ENCODE peak calls at places on chromosomes 4 and X, in seven cellular contexts. One of them, this sample, is unnamed.

GRCh38 chrX:11899091-11899490 is 141.1 kb downstream of the MSL3 start:
- DNase-seq in SK-N-SH: no peak
- DNase-seq in HepG2: no peak
- DNase-seq in K562: no peak
- DNase-seq in HCT116: no peak
- DNase-seq in H1: no peak
- DNase-seq in GM12878: no peak
- DNase-seq in this sample: no peak

GRCh38 chr4:21517460-21517859 is 431.1 kb downstream of the KCNIP4 start:
- DNase-seq in SK-N-SH: no peak
- DNase-seq in H1: no peak
- DNase-seq in GM12878: no peak
- DNase-seq in HepG2: no peak
- DNase-seq in HCT116: no peak
- DNase-seq in K562: no peak
- DNase-seq in this sample: no peak

GRCh38 chr4:119299221-119300071 is 22.5 kb downstream of the FABP2 start:
- DNase-seq in GM12878: peak
- DNase-seq in K562: peak
- DNase-seq in HCT116: no peak
- DNase-seq in HepG2: peak
- DNase-seq in H1: no peak
- DNase-seq in SK-N-SH: no peak
- DNase-seq in this sample: peak

GRCh38 chr4:73446336-73446938 is 10.4 kb downstream of the AFP start:
- DNase-seq in GM12878: no peak
- DNase-seq in HCT116: peak
- DNase-seq in HepG2: peak
- DNase-seq in H1: no peak
- DNase-seq in SK-N-SH: peak
- DNase-seq in K562: peak
- DNase-seq in this sample: peak

GRCh38 chr4:21901831-21902230 is 46.7 kb downstream of the KCNIP4 start:
- DNase-seq in HepG2: no peak
- DNase-seq in K562: no peak
- DNase-seq in HCT116: no peak
- DNase-seq in H1: no peak
- DNase-seq in GM12878: no peak
- DNase-seq in SK-N-SH: no peak
- DNase-seq in this sample: no peak

GRCh38 chrX:24204958-24205357 is 55.4 kb downstream of the ZFX start:
- DNase-seq in K562: no peak
- DNase-seq in H1: no peak
- DNase-seq in GM12878: no peak
- DNase-seq in HepG2: no peak
- DNase-seq in HCT116: no peak
- DNase-seq in SK-N-SH: no peak
- DNase-seq in this sample: no peak

GRCh38 chr4:100986360-100986868 is 360.9 kb downstream of the PPP3CA start:
- DNase-seq in K562: no peak
- DNase-seq in HCT116: no peak
- DNase-seq in GM12878: no peak
- DNase-seq in HepG2: peak
- DNase-seq in H1: peak
- DNase-seq in SK-N-SH: no peak
- DNase-seq in this sample: no peak

GRCh38 chrX:45309096-45309495 is 108.4 kb upstream of the DIPK2B start:
- DNase-seq in SK-N-SH: no peak
- DNase-seq in HCT116: no peak
- DNase-seq in H1: no peak
- DNase-seq in GM12878: no peak
- DNase-seq in HepG2: no peak
- DNase-seq in K562: no peak
- DNase-seq in this sample: no peak

GRCh38 chrX:41711021-41711667 is 12.8 kb upstream of the GPR82 start:
- DNase-seq in HepG2: no peak
- DNase-seq in K562: no peak
- DNase-seq in HCT116: no peak
- DNase-seq in SK-N-SH: no peak
- DNase-seq in H1: no peak
- DNase-seq in GM12878: no peak
- DNase-seq in this sample: no peak

GRCh38 chr4:145034727-145035211 is 63.2 kb downstream of the ANAPC10 start:
- DNase-seq in HepG2: no peak
- DNase-seq in H1: no peak
- DNase-seq in SK-N-SH: no peak
- DNase-seq in GM12878: no peak
- DNase-seq in HCT116: peak
- DNase-seq in K562: no peak
- DNase-seq in this sample: no peak

GRCh38 chr4:118280501-118281218 is 72.1 kb downstream of the PRSS12 start:
- DNase-seq in HCT116: peak
- DNase-seq in H1: no peak
- DNase-seq in HepG2: peak
- DNase-seq in SK-N-SH: peak
- DNase-seq in GM12878: peak
- DNase-seq in K562: peak
- DNase-seq in this sample: peak

GRCh38 chrX:133401539-133401938 is 13.8 kb downstream of the GPC4 start:
- DNase-seq in SK-N-SH: no peak
- DNase-seq in HCT116: no peak
- DNase-seq in HepG2: no peak
- DNase-seq in GM12878: no peak
- DNase-seq in H1: no peak
- DNase-seq in K562: no peak
- DNase-seq in this sample: no peak

GRCh38 chr4:78659264-78659663 is 107.7 kb downstream of the ANXA3 start:
- DNase-seq in HCT116: no peak
- DNase-seq in GM12878: no peak
- DNase-seq in HepG2: no peak
- DNase-seq in K562: no peak
- DNase-seq in SK-N-SH: no peak
- DNase-seq in H1: no peak
- DNase-seq in this sample: no peak

GRCh38 chr4:141223418-141223817 is 2.7 kb downstream of the ZNF330 start:
- DNase-seq in SK-N-SH: no peak
- DNase-seq in HCT116: no peak
- DNase-seq in GM12878: no peak
- DNase-seq in H1: no peak
- DNase-seq in HepG2: no peak
- DNase-seq in K562: no peak
- DNase-seq in this sample: no peak

GRCh38 chr4:109429545-109429944 is 4.1 kb upstream of the SEC24B start:
- DNase-seq in SK-N-SH: no peak
- DNase-seq in H1: no peak
- DNase-seq in HCT116: no peak
- DNase-seq in HepG2: no peak
- DNase-seq in GM12878: no peak
- DNase-seq in K562: no peak
- DNase-seq in this sample: no peak

GRCh38 chr4:180521181-180521580 is 1722.0 kb upstream of the TENM3 start:
- DNase-seq in GM12878: no peak
- DNase-seq in HCT116: no peak
- DNase-seq in HepG2: no peak
- DNase-seq in K562: no peak
- DNase-seq in H1: no peak
- DNase-seq in SK-N-SH: no peak
- DNase-seq in this sample: no peak

GRCh38 chrX:13843150-13843721 is 26.3 kb upstream of the GPM6B start:
- DNase-seq in K562: no peak
- DNase-seq in HCT116: no peak
- DNase-seq in SK-N-SH: no peak
- DNase-seq in H1: no peak
- DNase-seq in GM12878: no peak
- DNase-seq in HepG2: no peak
- DNase-seq in this sample: no peak

GRCh38 chr4:118797558-118798142 is 38.3 kb downstream of the SEC24D start:
- DNase-seq in HepG2: no peak
- DNase-seq in K562: no peak
- DNase-seq in HCT116: no peak
- DNase-seq in SK-N-SH: no peak
- DNase-seq in GM12878: no peak
- DNase-seq in H1: no peak
- DNase-seq in this sample: no peak

GRCh38 chr4:10026485-10026884 is 5.2 kb upstream of the SLC2A9 start:
- DNase-seq in HCT116: no peak
- DNase-seq in K562: no peak
- DNase-seq in SK-N-SH: no peak
- DNase-seq in HepG2: no peak
- DNase-seq in GM12878: no peak
- DNase-seq in H1: no peak
- DNase-seq in this sample: no peak

GRCh38 chrX:39456894-39457600 is 640.7 kb downstream of the BCOR start:
- DNase-seq in SK-N-SH: no peak
- DNase-seq in HepG2: no peak
- DNase-seq in HCT116: no peak
- DNase-seq in GM12878: no peak
- DNase-seq in K562: no peak
- DNase-seq in H1: no peak
- DNase-seq in this sample: peak

GRCh38 chr4:55297346-55297745 is 48.7 kb upstream of the SRD5A3 start:
- DNase-seq in K562: peak
- DNase-seq in HCT116: no peak
- DNase-seq in GM12878: no peak
- DNase-seq in H1: no peak
- DNase-seq in HepG2: peak
- DNase-seq in SK-N-SH: no peak
- DNase-seq in this sample: no peak
- TF ChIP-seq JUND in K562: no peak
- TF ChIP-seq JUND in HCT116: no peak
- TF ChIP-seq JUND in GM12878: no peak
- TF ChIP-seq JUND in H1: no peak
- TF ChIP-seq JUND in HepG2: no peak
- TF ChIP-seq JUND in SK-N-SH: no peak
- TF ChIP-seq JUND in this sample: no peak

DNA sequence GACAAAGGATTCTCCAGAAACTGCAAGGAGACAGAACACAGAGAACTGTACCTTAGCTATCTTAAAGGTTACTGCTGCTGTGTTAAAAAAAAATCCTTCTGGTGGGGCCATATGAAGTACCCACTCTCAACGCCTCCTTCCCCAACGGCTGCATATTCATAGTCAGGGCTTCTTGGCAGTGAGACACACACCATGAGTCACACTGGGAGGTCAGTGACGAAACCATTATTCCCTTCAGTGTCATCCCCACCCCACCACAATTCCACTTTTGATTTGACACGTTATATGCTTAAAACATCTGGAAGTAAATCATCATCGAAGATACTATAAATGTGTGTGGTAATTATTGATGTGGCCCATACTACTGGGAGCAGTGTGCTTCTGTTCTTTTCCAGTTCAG is 271.5 kb downstream of the LDB2 start:
- DNase-seq in K562: no peak
- DNase-seq in H1: no peak
- DNase-seq in GM12878: no peak
- DNase-seq in HepG2: no peak
- DNase-seq in SK-N-SH: no peak
- DNase-seq in HCT116: no peak
- DNase-seq in this sample: no peak
- TF ChIP-seq JUND in K562: no peak
- TF ChIP-seq JUND in H1: no peak
- TF ChIP-seq JUND in GM12878: no peak
- TF ChIP-seq JUND in HepG2: no peak
- TF ChIP-seq JUND in SK-N-SH: peak
- TF ChIP-seq JUND in HCT116: no peak
- TF ChIP-seq JUND in this sample: no peak

GRCh38 chr4:4559596-4559995 is 17.7 kb upstream of the STX18 start:
- DNase-seq in SK-N-SH: no peak
- DNase-seq in K562: no peak
- DNase-seq in H1: no peak
- DNase-seq in HCT116: no peak
- DNase-seq in GM12878: no peak
- DNase-seq in HepG2: no peak
- DNase-seq in this sample: no peak
- TF ChIP-seq JUND in SK-N-SH: no peak
- TF ChIP-seq JUND in K562: no peak
- TF ChIP-seq JUND in H1: no peak
- TF ChIP-seq JUND in HCT116: no peak
- TF ChIP-seq JUND in GM12878: no peak
- TF ChIP-seq JUND in HepG2: no peak
- TF ChIP-seq JUND in this sample: no peak

DNA sequence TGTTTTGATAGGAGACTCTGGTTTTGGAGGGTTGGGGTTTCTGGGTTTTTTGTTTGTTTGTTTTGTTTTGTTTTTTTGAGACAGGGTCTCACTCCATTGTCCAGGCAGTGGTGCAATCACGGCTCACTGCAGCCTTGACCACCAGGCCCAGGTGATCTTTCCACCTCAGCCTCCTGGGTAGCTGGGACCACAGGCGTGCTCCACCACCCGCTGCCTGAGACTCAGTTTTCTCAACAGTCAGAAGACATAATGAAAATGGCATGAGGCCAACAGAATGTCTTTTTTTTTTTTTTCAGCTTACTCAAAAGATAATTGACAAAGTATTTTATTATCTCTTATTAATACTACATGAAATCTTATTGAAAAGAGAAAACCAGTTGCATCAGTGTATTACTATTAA is 32.4 kb downstream of the TNIP2 start:
- DNase-seq in GM12878: no peak
- DNase-seq in HCT116: no peak
- DNase-seq in HepG2: no peak
- DNase-seq in H1: no peak
- DNase-seq in K562: no peak
- DNase-seq in SK-N-SH: no peak
- DNase-seq in this sample: no peak
- TF ChIP-seq JUND in GM12878: no peak
- TF ChIP-seq JUND in HCT116: no peak
- TF ChIP-seq JUND in HepG2: no peak
- TF ChIP-seq JUND in H1: no peak
- TF ChIP-seq JUND in K562: no peak
- TF ChIP-seq JUND in SK-N-SH: no peak
- TF ChIP-seq JUND in this sample: no peak